ENCODE peak calls at places on chromosome 7, in eight cellular contexts. J is GM12878, A is K562, K is transverse colon, T is H1, S is sigmoid colon, Z is SK-N-SH, P is HepG2. H is an unnamed sample.

GRCh38 chr7:149776305-149776704 is 2.9 kb upstream of the ZNF467 start:
- DNase-seq in J (no peak), A (no peak), K (no peak), T (no peak), S (peak), Z (peak), P (no peak), H (no peak)

GRCh38 chr7:90769036-90769435 is 172.9 kb downstream of the CDK14 start:
- DNase-seq in J (no peak), A (no peak), K (no peak), T (no peak), S (no peak), Z (no peak), P (no peak), H (no peak)

GRCh38 chr7:134690016-134690415 is 43.4 kb downstream of the BPGM start:
- DNase-seq in J (no peak), A (no peak), K (no peak), T (no peak), S (no peak), Z (peak), P (no peak), H (no peak)

GRCh38 chr7:45185864-45186250 is 28.3 kb downstream of the RAMP3 start:
- DNase-seq in J (no peak), A (no peak), K (no peak), T (no peak), S (no peak), Z (no peak), P (no peak), H (no peak)

GRCh38 chr7:46544396-46545008 is 623.4 kb upstream of the IGFBP3 start:
- DNase-seq in J (no peak), A (no peak), K (no peak), T (no peak), S (no peak), Z (no peak), P (peak), H (no peak)

GRCh38 chr7:10930551-10930950 is 43.1 kb upstream of the PHF14 start:
- DNase-seq in J (no peak), A (no peak), K (no peak), T (no peak), S (no peak), Z (no peak), P (no peak), H (no peak)

GRCh38 chr7:132202541-132202940 is 373.7 kb downstream of the PLXNA4 start:
- DNase-seq in J (no peak), A (no peak), K (no peak), T (no peak), S (no peak), Z (no peak), P (no peak), H (no peak)

GRCh38 chr7:2529161-2530075 is 9.8 kb downstream of the LFNG start:
- DNase-seq in J (no peak), A (no peak), K (peak), T (no peak), S (peak), Z (no peak), P (no peak), H (no peak)

GRCh38 chr7:105084581-105084980 is 70.6 kb downstream of the KMT2E start:
- DNase-seq in J (no peak), A (no peak), K (no peak), T (no peak), S (no peak), Z (no peak), P (no peak), H (no peak)

GRCh38 chr7:82818091-82818620 is 344.5 kb downstream of the PCLO start:
- DNase-seq in J (no peak), A (no peak), K (no peak), T (no peak), S (no peak), Z (no peak), P (no peak), H (no peak)

GRCh38 chr7:11786186-11786585 is 45.8 kb downstream of the THSD7A start:
- DNase-seq in J (no peak), A (no peak), K (no peak), T (peak), S (no peak), Z (no peak), P (no peak), H (no peak)

GRCh38 chr7:26143298-26144044 is 8.5 kb upstream of the NFE2L3 start:
- DNase-seq in J (no peak), A (no peak), K (no peak), T (no peak), S (no peak), Z (no peak), P (no peak), H (no peak)

GRCh38 chr7:149070372-149071140 is 20.0 kb downstream of the ZNF786 start:
- DNase-seq in J (no peak), A (no peak), K (no peak), T (no peak), S (peak), Z (no peak), P (no peak), H (no peak)

GRCh38 chr7:82701941-82702340 is 258.4 kb upstream of the CACNA2D1 start:
- DNase-seq in J (no peak), A (no peak), K (no peak), T (no peak), S (no peak), Z (no peak), P (no peak), H (no peak)

GRCh38 chr7:80284848-80285247 is 150.2 kb downstream of the GNAI1 start:
- DNase-seq in J (no peak), A (no peak), K (no peak), T (no peak), S (no peak), Z (peak), P (no peak), H (no peak)

GRCh38 chr7:35648367-35648766 is 46.6 kb downstream of the HERPUD2 start:
- DNase-seq in J (no peak), A (no peak), K (no peak), T (no peak), S (no peak), Z (no peak), P (peak), H (no peak)

GRCh38 chr7:70376561-70377031 is 755.3 kb upstream of the GALNT17 start:
- DNase-seq in J (no peak), A (no peak), K (no peak), T (no peak), S (no peak), Z (peak), P (no peak), H (no peak)

GRCh38 chr7:116171094-116171493 is 39.2 kb upstream of the TES start:
- DNase-seq in J (no peak), A (no peak), K (no peak), T (no peak), S (no peak), Z (no peak), P (no peak), H (no peak)

GRCh38 chr7:2701832-2702593 is 14.0 kb downstream of the AMZ1 start:
- DNase-seq in J (no peak), A (no peak), K (no peak), T (no peak), S (peak), Z (peak), P (no peak), H (no peak)

GRCh38 chr7:106057962-106058901 is 53.9 kb downstream of the SYPL1 start:
- DNase-seq in J (peak), A (no peak), K (peak), T (no peak), S (peak), Z (no peak), P (peak), H (no peak)

GRCh38 chr7:69598081-69598486 is at the start of gene AUTS2:
- DNase-seq in J (no peak), A (peak), K (peak), T (peak), S (peak), Z (peak), P (peak), H (peak)

GRCh38 chr7:54179321-54180029 is 362.7 kb upstream of the VSTM2A start:
- DNase-seq in J (no peak), A (no peak), K (no peak), T (no peak), S (no peak), Z (no peak), P (no peak), H (no peak)
- TF ChIP-seq POLR2AphosphoS5 in J (no peak), A (no peak), K (no peak), T (no peak), S (no peak), Z (no peak), P (no peak), H (no peak)

GRCh38 chr7:24073651-24074420 is 210.2 kb upstream of the NPY start:
- DNase-seq in J (no peak), A (no peak), K (no peak), T (no peak), S (no peak), Z (no peak), P (no peak), H (no peak)
- H3K27ac ChIP-seq in J (no peak), A (no peak), K (no peak), T (no peak), S (no peak), Z (no peak), P (no peak), H (no peak)

GRCh38 chr7:114530074-114530611 is 115.5 kb downstream of the FOXP2 start:
- DNase-seq in J (no peak), A (no peak), K (no peak), T (no peak), S (no peak), Z (no peak), P (no peak), H (no peak)
- TF ChIP-seq EP300 in J (no peak), A (no peak), K (no peak), T (no peak), S (no peak), Z (no peak), P (no peak), H (no peak)

DNA sequence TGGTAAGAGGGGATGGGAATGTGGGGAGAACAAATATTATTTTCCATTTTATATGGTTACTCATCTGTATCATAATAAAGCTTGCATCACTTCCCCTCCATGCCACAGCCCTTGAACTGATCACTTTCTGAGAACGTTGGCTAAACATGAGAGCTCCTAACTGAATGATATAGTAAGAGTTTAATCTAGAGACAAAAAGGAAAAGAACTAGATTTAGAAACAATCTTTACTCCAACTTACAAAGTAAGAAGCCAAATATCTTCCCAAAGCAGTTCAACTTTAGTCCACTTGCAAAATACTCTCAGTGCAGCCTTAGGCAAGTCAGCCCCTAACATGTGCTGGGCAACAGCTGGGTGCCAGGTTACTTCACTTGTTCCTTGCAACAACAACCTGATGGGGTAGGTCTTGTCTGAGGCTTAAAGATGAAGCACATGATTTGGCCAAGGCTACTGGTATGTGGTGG is 20.3 kb downstream of the SMURF1 start:
- DNase-seq in J (no peak), A (no peak), K (no peak), T (no peak), S (no peak), Z (no peak), P (no peak), H (no peak)
- TF ChIP-seq POLR2AphosphoS5 in J (no peak), A (no peak), K (no peak), T (no peak), S (no peak), Z (no peak), P (no peak), H (no peak)